ENCODE peak calls at places on chromosome 18, in nine cellular contexts. L is pulmonary artery endothelial cell, W is fibroblast of mammary gland, O is psoas muscle, J is NT2/D1, T is GM13977, H is hypothalamus, B is AG10803, A is body of pancreas. M is an unnamed sample.

GRCh38 chr18:21571763-21572162 is 28.7 kb downstream of the ESCO1 start:
- DNase-seq in W (no peak), T (no peak), O (no peak), L (no peak), J (no peak), H (no peak), B (peak; percentile 3), A (no peak), M (no peak)

GRCh38 chr18:12820526-12820925 is 63.5 kb downstream of the PTPN2 start:
- DNase-seq in T (no peak), A (no peak), L (no peak), B (no peak), W (no peak), H (no peak), J (no peak), O (no peak), M (no peak)

GRCh38 chr18:13159579-13159978 is 59.0 kb upstream of the LDLRAD4 start:
- DNase-seq in H (no peak), O (no peak), T (peak; percentile 76), J (peak; percentile 54), B (peak; percentile 69), A (no peak), W (peak; percentile 74), L (peak; percentile 19), M (peak; percentile 77)

GRCh38 chr18:31892936-31893335 is 50.0 kb downstream of the TRAPPC8 start:
- DNase-seq in W (no peak), A (no peak), H (no peak), B (no peak), O (no peak), L (no peak), T (no peak), J (no peak), M (no peak)

GRCh38 chr18:38651736-38652135 is 1086.1 kb upstream of the CELF4 start:
- DNase-seq in J (no peak), T (no peak), A (no peak), L (no peak), H (no peak), W (no peak), O (no peak), B (no peak), M (no peak)

GRCh38 chr18:31603335-31603734 is 11.7 kb downstream of the TTR start:
- DNase-seq in A (no peak), W (peak; percentile 64), B (peak; percentile 5), J (no peak), H (no peak), T (no peak), L (no peak), O (no peak), M (no peak)

GRCh38 chr18:75290737-75291358 is 80.3 kb downstream of the TSHZ1 start:
- DNase-seq in A (no peak), J (no peak), T (no peak), B (no peak), L (no peak), H (no peak), W (no peak), O (no peak), M (no peak)

GRCh38 chr18:31213641-31214040 is 51.0 kb upstream of the DSC1 start:
- DNase-seq in L (no peak), W (no peak), B (no peak), H (no peak), O (no peak), A (no peak), J (no peak), T (no peak), M (no peak)

GRCh38 chr18:61554117-61554776 is 221.0 kb downstream of the CDH20 start:
- DNase-seq in J (no peak), B (no peak), H (no peak), L (no peak), T (no peak), A (peak; percentile 32), O (peak; percentile 54), W (no peak), M (no peak)

GRCh38 chr18:55592572-55592971 is 4.6 kb upstream of the TCF4 start:
- DNase-seq in A (no peak), J (no peak), B (no peak), W (no peak), H (no peak), L (peak; percentile 56), T (no peak), O (no peak), M (no peak)

GRCh38 chr18:79872423-79872822 is 74.7 kb downstream of the KCNG2 start:
- DNase-seq in B (no peak), W (no peak), J (no peak), L (no peak), T (no peak), A (no peak), O (no peak), H (no peak), M (no peak)

GRCh38 chr18:32812342-32812741 is 39.5 kb upstream of the KLHL14 start:
- DNase-seq in T (no peak), J (no peak), B (no peak), O (no peak), L (no peak), A (no peak), H (no peak), W (no peak), M (no peak)

GRCh38 chr18:11167778-11168177 is 18.4 kb upstream of the PIEZO2 start:
- DNase-seq in H (no peak), L (no peak), T (no peak), A (no peak), W (peak; percentile 28), B (peak; percentile 76), O (no peak), J (no peak), M (no peak)

GRCh38 chr18:45837283-45838070 is 12.0 kb downstream of the SIGLEC15 start:
- DNase-seq in O (peak; percentile 73), B (peak; percentile 49), L (no peak), H (no peak), T (no peak), A (peak; percentile 41), J (peak; percentile 42), W (peak; percentile 43), M (peak; percentile 49)

GRCh38 chr18:24514439-24514838 is 54.0 kb downstream of the HRH4 start:
- DNase-seq in W (peak; percentile 88), T (peak; percentile 59), J (peak; percentile 36), H (no peak), O (no peak), B (peak; percentile 21), L (no peak), A (no peak), M (peak; percentile 45)

GRCh38 chr18:27583021-27583420 is 397.9 kb upstream of the CHST9 start:
- DNase-seq in H (no peak), A (no peak), J (no peak), T (no peak), B (no peak), W (no peak), O (no peak), L (no peak), M (no peak)

GRCh38 chr18:10130626-10131025 is 216.8 kb downstream of the VAPA start:
- DNase-seq in W (no peak), A (no peak), B (no peak), T (no peak), J (no peak), H (no peak), L (no peak), O (no peak), M (no peak)